ENCODE peak calls at places on chromosomes 4 and X, in five cellular contexts. Z is GM03348; Y is activated CD8-positive, alpha-beta T cell treated with anti-CD3 and anti-CD28 coated beads, Interleukin-2, amount 10 ng/mL, durations not matched to agents 7 days and 5 days; M is SK-N-DZ; U is right lobe of liver. Q is an unnamed sample.
A peak's percentile ranks its signal among the peaks of the same experiment; 100 is the strongest.

GRCh38 chrX:65811558-65812228 is 144.2 kb downstream of the MSN start:
- DNase-seq in M (no peak), U (no peak), Z (no peak), Y (no peak), Q (no peak)

GRCh38 chr4:183591301-183591700 is 67.7 kb downstream of the RWDD4 start:
- DNase-seq in M (no peak), Y (no peak), U (no peak), Z (peak; percentile 61), Q (no peak)

GRCh38 chr4:44927361-44928061 is 201.2 kb upstream of the GNPDA2 start:
- DNase-seq in Z (peak; percentile 3), Y (no peak), U (no peak), M (peak; percentile 54), Q (no peak)

GRCh38 chr4:152369903-152370296 is 166.0 kb downstream of the FBXW7 start:
- DNase-seq in Y (no peak), Z (no peak), U (no peak), M (no peak), Q (no peak)

GRCh38 chrX:103211012-103211715 is 3.7 kb upstream of the BEX4 start:
- DNase-seq in Z (peak; percentile 38), Y (peak; percentile 62), M (peak; percentile 51), U (no peak), Q (peak; percentile 65)

GRCh38 chr4:48905363-48906015 is 1.1 kb downstream of the OCIAD2 start:
- DNase-seq in Z (peak; percentile 33), U (peak; percentile 46), M (no peak), Y (no peak), Q (no peak)

GRCh38 chrX:11420851-11421250 is 127.6 kb downstream of the AMELX start:
- DNase-seq in U (no peak), Z (no peak), Y (no peak), M (no peak), Q (no peak)

GRCh38 chr4:77177196-77177595 is 20.2 kb downstream of the CCNG2 start:
- DNase-seq in M (no peak), Z (no peak), U (no peak), Y (no peak), Q (no peak)

GRCh38 chr4:183812567-183812966 is 92.5 kb upstream of the STOX2 start:
- DNase-seq in U (no peak), Z (no peak), M (no peak), Y (no peak), Q (no peak)

GRCh38 chr4:38310446-38311043 is 350.3 kb downstream of the PTTG2 start:
- DNase-seq in M (no peak), U (no peak), Y (peak; percentile 88), Z (no peak), Q (no peak)

GRCh38 chr4:168336837-168337549 is 18.4 kb upstream of the DDX60 start:
- DNase-seq in Y (no peak), Z (no peak), M (no peak), U (no peak), Q (no peak)

GRCh38 chr4:151727365-151727764 is 33.4 kb downstream of the GATB start:
- DNase-seq in M (no peak), Y (no peak), U (no peak), Z (peak; percentile 20), Q (no peak)

GRCh38 chr4:67721770-67722597 is 21.0 kb upstream of the UBA6 start:
- DNase-seq in Z (no peak), Y (no peak), U (no peak), M (no peak), Q (no peak)

GRCh38 chrX:147884958-147885357 is 26.8 kb upstream of the FMR1 start:
- DNase-seq in U (no peak), Z (no peak), M (no peak), Y (no peak), Q (no peak)

GRCh38 chr4:835148-836002 is 9.4 kb upstream of the CPLX1 start:
- DNase-seq in M (no peak), Z (no peak), U (peak; percentile 22), Y (no peak), Q (no peak)

GRCh38 chr4:171588146-171588545 is 225.1 kb upstream of the GALNTL6 start:
- DNase-seq in M (no peak), Z (no peak), U (no peak), Y (no peak), Q (no peak)

GRCh38 chr4:98510757-98511517 is 147.5 kb downstream of the TSPAN5 start:
- DNase-seq in U (no peak), Z (peak; percentile 68), M (no peak), Y (peak; percentile 33), Q (no peak)

GRCh38 chrX:47662144-47662657 is 3.2 kb upstream of the UXT start:
- DNase-seq in U (no peak), Z (peak; percentile 44), M (no peak), Y (no peak), Q (no peak)